ENCODE peak calls at places on chromosomes 2 and 18, in seven cellular contexts. One of them, this sample, is unnamed.

GRCh38 chr2:218959761-218960195 is 312 bp downstream of the CDK5R2 start:
- DNase-seq in NCI-H1436 treated with DMSO at 0.1 percent for 48 hours: no peak
- DNase-seq in foreskin fibroblast: no peak
- DNase-seq in NCI-H1105: no peak
- DNase-seq in NCI-H1048: no peak
- DNase-seq in RWPE1: no peak
- DNase-seq in KBM-7: no peak
- DNase-seq in this sample: no peak

GRCh38 chr2:240869956-240870875 is 1.6 kb downstream of the AGXT start:
- DNase-seq in NCI-H1436 treated with DMSO at 0.1 percent for 48 hours: no peak
- DNase-seq in foreskin fibroblast: no peak
- DNase-seq in NCI-H1105: no peak
- DNase-seq in NCI-H1048: no peak
- DNase-seq in RWPE1: no peak
- DNase-seq in KBM-7: no peak
- DNase-seq in this sample: no peak

GRCh38 chr18:45521777-45522176 is 93.5 kb upstream of the SLC14A2 start:
- DNase-seq in NCI-H1436 treated with DMSO at 0.1 percent for 48 hours: no peak
- DNase-seq in foreskin fibroblast: peak; percentile 63
- DNase-seq in NCI-H1105: no peak
- DNase-seq in NCI-H1048: no peak
- DNase-seq in RWPE1: no peak
- DNase-seq in KBM-7: no peak
- DNase-seq in this sample: no peak

GRCh38 chr2:174053285-174053684 is 88.1 kb upstream of the SP3 start:
- DNase-seq in NCI-H1436 treated with DMSO at 0.1 percent for 48 hours: no peak
- DNase-seq in foreskin fibroblast: no peak
- DNase-seq in NCI-H1105: no peak
- DNase-seq in NCI-H1048: no peak
- DNase-seq in RWPE1: no peak
- DNase-seq in KBM-7: no peak
- DNase-seq in this sample: no peak

GRCh38 chr2:39661771-39662325 is 3.9 kb upstream of the TMEM178A start:
- DNase-seq in NCI-H1436 treated with DMSO at 0.1 percent for 48 hours: no peak
- DNase-seq in foreskin fibroblast: no peak
- DNase-seq in NCI-H1105: no peak
- DNase-seq in NCI-H1048: no peak
- DNase-seq in RWPE1: no peak
- DNase-seq in KBM-7: no peak
- DNase-seq in this sample: no peak

GRCh38 chr2:197997083-197997541 is 192.7 kb downstream of the PLCL1 start:
- DNase-seq in NCI-H1436 treated with DMSO at 0.1 percent for 48 hours: no peak
- DNase-seq in foreskin fibroblast: no peak
- DNase-seq in NCI-H1105: no peak
- DNase-seq in NCI-H1048: no peak
- DNase-seq in RWPE1: no peak
- DNase-seq in KBM-7: no peak
- DNase-seq in this sample: no peak

GRCh38 chr18:3726241-3726951 is 276.4 kb downstream of the TGIF1 start:
- DNase-seq in NCI-H1436 treated with DMSO at 0.1 percent for 48 hours: peak; percentile 57
- DNase-seq in foreskin fibroblast: no peak
- DNase-seq in NCI-H1105: no peak
- DNase-seq in NCI-H1048: no peak
- DNase-seq in RWPE1: no peak
- DNase-seq in KBM-7: peak; percentile 58
- DNase-seq in this sample: no peak

GRCh38 chr2:241944821-241945220 is 75.3 kb downstream of the RTP5 start:
- DNase-seq in NCI-H1436 treated with DMSO at 0.1 percent for 48 hours: no peak
- DNase-seq in foreskin fibroblast: no peak
- DNase-seq in NCI-H1105: no peak
- DNase-seq in NCI-H1048: no peak
- DNase-seq in RWPE1: no peak
- DNase-seq in KBM-7: no peak
- DNase-seq in this sample: no peak

GRCh38 chr2:66095820-66096219 is 339.1 kb upstream of the MEIS1 start:
- DNase-seq in NCI-H1436 treated with DMSO at 0.1 percent for 48 hours: no peak
- DNase-seq in foreskin fibroblast: no peak
- DNase-seq in NCI-H1105: no peak
- DNase-seq in NCI-H1048: no peak
- DNase-seq in RWPE1: no peak
- DNase-seq in KBM-7: no peak
- DNase-seq in this sample: no peak

GRCh38 chr2:134518101-134518500 is 200.7 kb downstream of the TMEM163 start:
- DNase-seq in NCI-H1436 treated with DMSO at 0.1 percent for 48 hours: no peak
- DNase-seq in foreskin fibroblast: no peak
- DNase-seq in NCI-H1105: no peak
- DNase-seq in NCI-H1048: no peak
- DNase-seq in RWPE1: no peak
- DNase-seq in KBM-7: no peak
- DNase-seq in this sample: no peak

GRCh38 chr2:158239271-158239670 is 137.6 kb downstream of the UPP2 start:
- DNase-seq in NCI-H1436 treated with DMSO at 0.1 percent for 48 hours: no peak
- DNase-seq in foreskin fibroblast: no peak
- DNase-seq in NCI-H1105: no peak
- DNase-seq in NCI-H1048: no peak
- DNase-seq in RWPE1: peak; percentile 1
- DNase-seq in KBM-7: no peak
- DNase-seq in this sample: no peak

GRCh38 chr2:96195410-96196071 is 13.1 kb downstream of the STARD7 start:
- DNase-seq in NCI-H1436 treated with DMSO at 0.1 percent for 48 hours: no peak
- DNase-seq in foreskin fibroblast: peak; percentile 76
- DNase-seq in NCI-H1105: no peak
- DNase-seq in NCI-H1048: no peak
- DNase-seq in RWPE1: no peak
- DNase-seq in KBM-7: no peak
- DNase-seq in this sample: no peak

GRCh38 chr2:193824474-193824873 is 1629.7 kb upstream of the TMEFF2 start:
- DNase-seq in NCI-H1436 treated with DMSO at 0.1 percent for 48 hours: no peak
- DNase-seq in foreskin fibroblast: peak; percentile 78
- DNase-seq in NCI-H1105: no peak
- DNase-seq in NCI-H1048: no peak
- DNase-seq in RWPE1: peak; percentile 78
- DNase-seq in KBM-7: no peak
- DNase-seq in this sample: no peak

GRCh38 chr2:8573234-8573941 is 108.5 kb upstream of the ID2 start:
- DNase-seq in NCI-H1436 treated with DMSO at 0.1 percent for 48 hours: no peak
- DNase-seq in foreskin fibroblast: no peak
- DNase-seq in NCI-H1105: peak; percentile 47
- DNase-seq in NCI-H1048: no peak
- DNase-seq in RWPE1: no peak
- DNase-seq in KBM-7: no peak
- DNase-seq in this sample: no peak

GRCh38 chr18:50629148-50629631 is 69.3 kb downstream of the MAPK4 start:
- DNase-seq in NCI-H1436 treated with DMSO at 0.1 percent for 48 hours: peak; percentile 94
- DNase-seq in foreskin fibroblast: no peak
- DNase-seq in NCI-H1105: peak; percentile 86
- DNase-seq in NCI-H1048: no peak
- DNase-seq in RWPE1: peak; percentile 4
- DNase-seq in KBM-7: no peak
- DNase-seq in this sample: no peak

GRCh38 chr2:197075754-197076337 is 149.3 kb upstream of the PGAP1 start:
- DNase-seq in NCI-H1436 treated with DMSO at 0.1 percent for 48 hours: no peak
- DNase-seq in foreskin fibroblast: peak; percentile 46
- DNase-seq in NCI-H1105: no peak
- DNase-seq in NCI-H1048: no peak
- DNase-seq in RWPE1: no peak
- DNase-seq in KBM-7: peak; percentile 43
- DNase-seq in this sample: no peak

GRCh38 chr18:54899500-54899899 is 59.8 kb downstream of the CCDC68 start:
- DNase-seq in NCI-H1436 treated with DMSO at 0.1 percent for 48 hours: no peak
- DNase-seq in foreskin fibroblast: no peak
- DNase-seq in NCI-H1105: no peak
- DNase-seq in NCI-H1048: no peak
- DNase-seq in RWPE1: no peak
- DNase-seq in KBM-7: no peak
- DNase-seq in this sample: no peak

GRCh38 chr18:23852236-23853045 is 162.1 kb upstream of the TTC39C start:
- DNase-seq in NCI-H1436 treated with DMSO at 0.1 percent for 48 hours: no peak
- DNase-seq in foreskin fibroblast: peak; percentile 36
- DNase-seq in NCI-H1105: no peak
- DNase-seq in NCI-H1048: no peak
- DNase-seq in RWPE1: no peak
- DNase-seq in KBM-7: no peak
- DNase-seq in this sample: no peak

GRCh38 chr18:78859686-78860085 is 119.9 kb upstream of the SALL3 start:
- DNase-seq in NCI-H1436 treated with DMSO at 0.1 percent for 48 hours: no peak
- DNase-seq in foreskin fibroblast: no peak
- DNase-seq in NCI-H1105: no peak
- DNase-seq in NCI-H1048: no peak
- DNase-seq in RWPE1: no peak
- DNase-seq in KBM-7: no peak
- DNase-seq in this sample: no peak

GRCh38 chr2:113831156-113831555 is 58.7 kb upstream of the ACTR3 start:
- DNase-seq in NCI-H1436 treated with DMSO at 0.1 percent for 48 hours: no peak
- DNase-seq in foreskin fibroblast: peak; percentile 61
- DNase-seq in NCI-H1105: no peak
- DNase-seq in NCI-H1048: no peak
- DNase-seq in RWPE1: peak; percentile 13
- DNase-seq in KBM-7: peak; percentile 6
- DNase-seq in this sample: no peak

GRCh38 chr18:13809025-13809384 is 14.9 kb upstream of the MC5R start:
- DNase-seq in NCI-H1436 treated with DMSO at 0.1 percent for 48 hours: no peak
- DNase-seq in foreskin fibroblast: no peak
- DNase-seq in NCI-H1105: no peak
- DNase-seq in NCI-H1048: no peak
- DNase-seq in RWPE1: no peak
- DNase-seq in KBM-7: no peak
- DNase-seq in this sample: no peak

GRCh38 chr2:237171396-237171795 is 85.7 kb downstream of the COPS8 start:
- DNase-seq in NCI-H1436 treated with DMSO at 0.1 percent for 48 hours: no peak
- DNase-seq in foreskin fibroblast: peak; percentile 94
- DNase-seq in NCI-H1105: no peak
- DNase-seq in NCI-H1048: no peak
- DNase-seq in RWPE1: peak; percentile 62
- DNase-seq in KBM-7: no peak
- DNase-seq in this sample: no peak

GRCh38 chr2:134458950-134459349 is 205.1 kb downstream of the MGAT5 start:
- DNase-seq in NCI-H1436 treated with DMSO at 0.1 percent for 48 hours: no peak
- DNase-seq in foreskin fibroblast: no peak
- DNase-seq in NCI-H1105: no peak
- DNase-seq in NCI-H1048: no peak
- DNase-seq in RWPE1: no peak
- DNase-seq in KBM-7: no peak
- DNase-seq in this sample: no peak

GRCh38 chr2:61995059-61995458 is 89.6 kb downstream of the COMMD1 start:
- DNase-seq in NCI-H1436 treated with DMSO at 0.1 percent for 48 hours: no peak
- DNase-seq in foreskin fibroblast: no peak
- DNase-seq in NCI-H1105: no peak
- DNase-seq in NCI-H1048: no peak
- DNase-seq in RWPE1: no peak
- DNase-seq in KBM-7: peak; percentile 32
- DNase-seq in this sample: no peak

GRCh38 chr2:37672870-37673184 is 1.4 kb upstream of the CDC42EP3 start:
- DNase-seq in NCI-H1436 treated with DMSO at 0.1 percent for 48 hours: no peak
- DNase-seq in foreskin fibroblast: no peak
- DNase-seq in NCI-H1105: no peak
- DNase-seq in NCI-H1048: no peak
- DNase-seq in RWPE1: no peak
- DNase-seq in KBM-7: no peak
- DNase-seq in this sample: no peak

GRCh38 chr2:148410899-148411298 is 233.7 kb upstream of the EPC2 start:
- DNase-seq in NCI-H1436 treated with DMSO at 0.1 percent for 48 hours: no peak
- DNase-seq in foreskin fibroblast: no peak
- DNase-seq in NCI-H1105: no peak
- DNase-seq in NCI-H1048: no peak
- DNase-seq in RWPE1: no peak
- DNase-seq in KBM-7: no peak
- DNase-seq in this sample: no peak

GRCh38 chr2:30305235-30305634 is 73.9 kb downstream of the LBH start:
- DNase-seq in NCI-H1436 treated with DMSO at 0.1 percent for 48 hours: no peak
- DNase-seq in foreskin fibroblast: peak; percentile 29
- DNase-seq in NCI-H1105: no peak
- DNase-seq in NCI-H1048: no peak
- DNase-seq in RWPE1: no peak
- DNase-seq in KBM-7: no peak
- DNase-seq in this sample: no peak

GRCh38 chr2:61178603-61179545 is 16.9 kb downstream of the C2orf74 start:
- DNase-seq in NCI-H1436 treated with DMSO at 0.1 percent for 48 hours: no peak
- DNase-seq in foreskin fibroblast: peak; percentile 29
- DNase-seq in NCI-H1105: no peak
- DNase-seq in NCI-H1048: no peak
- DNase-seq in RWPE1: no peak
- DNase-seq in KBM-7: no peak
- DNase-seq in this sample: no peak

GRCh38 chr2:240960309-240960962 is 38.0 kb upstream of the SNED1 start:
- DNase-seq in NCI-H1436 treated with DMSO at 0.1 percent for 48 hours: no peak
- DNase-seq in foreskin fibroblast: peak; percentile 82
- DNase-seq in NCI-H1105: peak; percentile 21
- DNase-seq in NCI-H1048: no peak
- DNase-seq in RWPE1: no peak
- DNase-seq in KBM-7: no peak
- DNase-seq in this sample: no peak

GRCh38 chr2:189022002-189022401 is 47.8 kb downstream of the COL3A1 start:
- DNase-seq in NCI-H1436 treated with DMSO at 0.1 percent for 48 hours: no peak
- DNase-seq in foreskin fibroblast: peak; percentile 95
- DNase-seq in NCI-H1105: no peak
- DNase-seq in NCI-H1048: no peak
- DNase-seq in RWPE1: no peak
- DNase-seq in KBM-7: no peak
- DNase-seq in this sample: no peak